ENCODE peak calls at places on chromosomes 16 and 17, in six cellular contexts. One of them, this sample, is unnamed.

GRCh38 chr17:42061641-42062487 is 11.5 kb upstream of the C17orf113 start:
- DNase-seq in fibroblast of pulmonary artery: no peak
- DNase-seq in nephron progenitor cell: no peak
- DNase-seq in colonic mucosa: no peak
- DNase-seq in osteoblast: peak
- DNase-seq in AG09319: no peak
- DNase-seq in this sample: no peak

GRCh38 chr17:50758989-50759544 is 8.3 kb downstream of the ANKRD40CL start:
- DNase-seq in nephron progenitor cell: no peak
- DNase-seq in osteoblast: no peak
- DNase-seq in colonic mucosa: no peak
- DNase-seq in AG09319: no peak
- DNase-seq in fibroblast of pulmonary artery: no peak
- DNase-seq in this sample: no peak

GRCh38 chr16:46751381-46751780 is 3.2 kb upstream of the MYLK3 start:
- DNase-seq in fibroblast of pulmonary artery: no peak
- DNase-seq in AG09319: no peak
- DNase-seq in nephron progenitor cell: no peak
- DNase-seq in osteoblast: peak
- DNase-seq in colonic mucosa: no peak
- DNase-seq in this sample: no peak

GRCh38 chr17:35294756-35295155 is 51.9 kb downstream of the SLFN5 start:
- DNase-seq in colonic mucosa: no peak
- DNase-seq in AG09319: no peak
- DNase-seq in osteoblast: no peak
- DNase-seq in nephron progenitor cell: no peak
- DNase-seq in fibroblast of pulmonary artery: no peak
- DNase-seq in this sample: no peak

GRCh38 chr17:41527076-41528023 is 758 bp downstream of the KRT19 start:
- DNase-seq in osteoblast: peak
- DNase-seq in fibroblast of pulmonary artery: no peak
- DNase-seq in colonic mucosa: peak
- DNase-seq in nephron progenitor cell: peak
- DNase-seq in AG09319: no peak
- DNase-seq in this sample: no peak

GRCh38 chr17:28738680-28739384 is 5.0 kb upstream of the TRAF4 start:
- DNase-seq in nephron progenitor cell: no peak
- DNase-seq in fibroblast of pulmonary artery: no peak
- DNase-seq in colonic mucosa: no peak
- DNase-seq in osteoblast: peak
- DNase-seq in AG09319: no peak
- DNase-seq in this sample: no peak

GRCh38 chr17:67386965-67387551 is 10.0 kb downstream of the PITPNC1 start:
- DNase-seq in colonic mucosa: peak
- DNase-seq in fibroblast of pulmonary artery: peak
- DNase-seq in AG09319: no peak
- DNase-seq in osteoblast: no peak
- DNase-seq in nephron progenitor cell: peak
- DNase-seq in this sample: peak

GRCh38 chr17:72392056-72393010 is 271.5 kb downstream of the SOX9 start:
- DNase-seq in osteoblast: peak
- DNase-seq in nephron progenitor cell: peak
- DNase-seq in AG09319: peak
- DNase-seq in fibroblast of pulmonary artery: peak
- DNase-seq in colonic mucosa: no peak
- DNase-seq in this sample: no peak

GRCh38 chr16:4515611-4516233 is 22.9 kb downstream of the CDIP1 start:
- DNase-seq in osteoblast: peak
- DNase-seq in AG09319: no peak
- DNase-seq in fibroblast of pulmonary artery: peak
- DNase-seq in colonic mucosa: no peak
- DNase-seq in nephron progenitor cell: no peak
- DNase-seq in this sample: no peak

GRCh38 chr17:80504671-80505413 is 28.4 kb upstream of the NPTX1 start:
- DNase-seq in AG09319: no peak
- DNase-seq in fibroblast of pulmonary artery: peak
- DNase-seq in osteoblast: peak
- DNase-seq in nephron progenitor cell: no peak
- DNase-seq in colonic mucosa: no peak
- DNase-seq in this sample: no peak

GRCh38 chr16:71867934-71868333 is 16.0 kb downstream of the ZNF821 start:
- DNase-seq in colonic mucosa: no peak
- DNase-seq in AG09319: no peak
- DNase-seq in osteoblast: no peak
- DNase-seq in fibroblast of pulmonary artery: no peak
- DNase-seq in nephron progenitor cell: no peak
- DNase-seq in this sample: no peak

DNA sequence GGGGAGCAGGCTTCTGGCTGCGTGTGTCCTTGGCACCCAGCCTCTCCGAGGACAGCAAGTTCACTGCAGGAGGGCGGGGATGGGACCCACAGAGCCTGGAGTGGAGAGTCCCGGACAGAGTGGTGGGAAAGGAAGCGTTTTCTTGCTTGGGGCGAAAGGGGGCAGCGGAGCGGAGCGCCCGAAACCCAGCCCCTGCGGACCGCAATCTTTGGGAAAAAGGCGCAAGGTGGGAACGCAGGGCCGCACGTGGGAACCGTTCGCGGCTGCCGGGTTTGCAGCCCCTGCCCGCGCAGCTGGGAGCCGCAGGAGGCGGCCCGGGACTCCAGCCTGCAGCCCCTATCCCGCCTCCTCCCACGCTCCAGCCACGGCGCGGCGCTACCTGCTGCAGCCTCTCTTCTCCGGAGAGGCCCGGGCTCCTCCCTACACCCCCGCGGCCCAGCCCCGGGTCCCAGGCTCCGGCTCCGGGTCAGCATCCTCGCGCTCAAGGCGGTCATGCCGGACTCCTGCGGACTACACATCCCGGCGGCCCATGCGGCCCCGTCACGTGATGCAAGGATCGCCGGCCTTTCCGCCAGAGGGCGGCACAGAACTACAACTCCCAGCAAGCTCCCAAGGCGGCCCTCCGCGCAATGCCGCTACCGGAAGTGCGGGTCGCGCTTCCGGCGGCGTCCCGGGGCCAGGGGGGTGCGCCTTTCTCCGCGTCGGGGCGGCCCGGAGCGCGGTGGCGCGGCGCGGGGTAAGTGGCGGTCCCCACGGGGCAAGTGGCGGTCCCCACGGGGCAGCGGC is at the start of the genes NTHL1 and TSC2:
- DNase-seq in osteoblast: peak
- DNase-seq in colonic mucosa: peak
- DNase-seq in AG09319: peak
- DNase-seq in fibroblast of pulmonary artery: peak
- DNase-seq in nephron progenitor cell: peak
- DNase-seq in this sample: peak
- TF ChIP-seq CTCF in osteoblast: no peak
- TF ChIP-seq CTCF in colonic mucosa: peak
- TF ChIP-seq CTCF in AG09319: peak
- TF ChIP-seq CTCF in fibroblast of pulmonary artery: peak
- TF ChIP-seq CTCF in nephron progenitor cell: no peak
- TF ChIP-seq CTCF in this sample: peak

GRCh38 chr17:44263360-44263902 is 4.5 kb downstream of the SLC4A1 start:
- DNase-seq in fibroblast of pulmonary artery: no peak
- DNase-seq in nephron progenitor cell: no peak
- DNase-seq in osteoblast: no peak
- DNase-seq in AG09319: no peak
- DNase-seq in colonic mucosa: no peak
- DNase-seq in this sample: no peak

GRCh38 chr17:44267165-44267455 is 825 bp downstream of the SLC4A1 start:
- DNase-seq in colonic mucosa: no peak
- DNase-seq in fibroblast of pulmonary artery: no peak
- DNase-seq in nephron progenitor cell: no peak
- DNase-seq in AG09319: no peak
- DNase-seq in osteoblast: no peak
- DNase-seq in this sample: no peak

GRCh38 chr17:44267818-44268490 is at the start of gene SLC4A1:
- DNase-seq in osteoblast: peak
- DNase-seq in AG09319: no peak
- DNase-seq in colonic mucosa: no peak
- DNase-seq in fibroblast of pulmonary artery: no peak
- DNase-seq in nephron progenitor cell: no peak
- DNase-seq in this sample: no peak

GRCh38 chr17:44269118-44269794 is 1.3 kb upstream of the SLC4A1 start:
- DNase-seq in AG09319: no peak
- DNase-seq in nephron progenitor cell: no peak
- DNase-seq in colonic mucosa: no peak
- DNase-seq in fibroblast of pulmonary artery: no peak
- DNase-seq in osteoblast: peak
- DNase-seq in this sample: no peak

DNA sequence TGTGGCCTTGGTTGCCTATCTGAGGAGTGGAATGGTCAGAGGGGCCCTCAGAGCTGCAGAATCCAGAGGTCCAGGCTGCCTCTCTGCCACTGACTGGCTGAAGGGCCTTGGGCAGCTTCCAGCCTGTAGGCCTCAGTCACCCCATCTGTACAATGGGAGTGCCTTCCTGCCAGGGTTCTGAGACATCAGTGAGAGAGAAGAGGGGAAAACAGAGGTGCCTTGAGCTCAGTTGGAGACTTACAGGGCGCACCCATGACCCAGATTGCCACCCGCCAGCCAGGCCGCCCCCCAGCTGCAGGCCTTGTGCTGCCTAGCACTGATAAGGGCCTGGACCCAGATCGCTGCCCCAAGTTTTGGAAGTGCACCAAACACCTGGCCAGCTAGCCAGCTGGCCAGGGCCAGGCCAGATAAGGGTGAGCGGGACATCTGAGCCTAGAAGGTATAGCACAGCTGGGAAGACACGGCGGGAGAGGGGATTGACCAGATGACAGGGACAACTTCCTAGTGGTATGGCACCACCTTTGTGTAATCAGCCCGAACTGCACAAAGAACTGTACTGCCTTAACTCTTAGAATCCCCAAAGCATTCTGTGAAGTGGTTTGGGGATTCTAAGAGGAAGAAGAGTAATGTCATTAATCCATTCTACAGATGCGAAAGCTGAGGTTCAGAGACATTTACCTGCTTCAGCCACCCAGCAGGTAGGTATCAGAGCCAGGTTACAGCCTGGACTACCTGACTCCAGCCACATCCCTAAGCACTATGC is 1.4 kb downstream of the SLC4A1 start:
- DNase-seq in osteoblast: peak
- DNase-seq in nephron progenitor cell: no peak
- DNase-seq in colonic mucosa: no peak
- DNase-seq in AG09319: no peak
- DNase-seq in fibroblast of pulmonary artery: peak
- DNase-seq in this sample: no peak
- TF ChIP-seq CTCF in osteoblast: no peak
- TF ChIP-seq CTCF in nephron progenitor cell: no peak
- TF ChIP-seq CTCF in colonic mucosa: no peak
- TF ChIP-seq CTCF in AG09319: no peak
- TF ChIP-seq CTCF in fibroblast of pulmonary artery: no peak
- TF ChIP-seq CTCF in this sample: no peak

GRCh38 chr17:56640116-56640515 is 46.6 kb downstream of the NOG start:
- DNase-seq in fibroblast of pulmonary artery: no peak
- DNase-seq in colonic mucosa: no peak
- DNase-seq in AG09319: no peak
- DNase-seq in osteoblast: no peak
- DNase-seq in nephron progenitor cell: no peak
- DNase-seq in this sample: no peak

GRCh38 chr17:56638536-56639177 is 45.2 kb downstream of the NOG start:
- DNase-seq in fibroblast of pulmonary artery: no peak
- DNase-seq in nephron progenitor cell: no peak
- DNase-seq in AG09319: no peak
- DNase-seq in colonic mucosa: no peak
- DNase-seq in osteoblast: no peak
- DNase-seq in this sample: no peak

GRCh38 chr17:56642424-56642823 is 48.9 kb downstream of the NOG start:
- DNase-seq in fibroblast of pulmonary artery: no peak
- DNase-seq in AG09319: no peak
- DNase-seq in nephron progenitor cell: no peak
- DNase-seq in colonic mucosa: no peak
- DNase-seq in osteoblast: no peak
- DNase-seq in this sample: no peak

GRCh38 chr17:56639517-56639916 is 46.0 kb downstream of the NOG start:
- DNase-seq in nephron progenitor cell: no peak
- DNase-seq in AG09319: no peak
- DNase-seq in colonic mucosa: no peak
- DNase-seq in osteoblast: no peak
- DNase-seq in fibroblast of pulmonary artery: no peak
- DNase-seq in this sample: no peak

GRCh38 chr17:56641894-56642293 is 48.4 kb downstream of the NOG start:
- DNase-seq in colonic mucosa: no peak
- DNase-seq in osteoblast: no peak
- DNase-seq in nephron progenitor cell: no peak
- DNase-seq in fibroblast of pulmonary artery: no peak
- DNase-seq in AG09319: no peak
- DNase-seq in this sample: no peak
- TF ChIP-seq CTCF in colonic mucosa: no peak
- TF ChIP-seq CTCF in osteoblast: no peak
- TF ChIP-seq CTCF in nephron progenitor cell: no peak
- TF ChIP-seq CTCF in fibroblast of pulmonary artery: no peak
- TF ChIP-seq CTCF in AG09319: no peak
- TF ChIP-seq CTCF in this sample: no peak

DNA sequence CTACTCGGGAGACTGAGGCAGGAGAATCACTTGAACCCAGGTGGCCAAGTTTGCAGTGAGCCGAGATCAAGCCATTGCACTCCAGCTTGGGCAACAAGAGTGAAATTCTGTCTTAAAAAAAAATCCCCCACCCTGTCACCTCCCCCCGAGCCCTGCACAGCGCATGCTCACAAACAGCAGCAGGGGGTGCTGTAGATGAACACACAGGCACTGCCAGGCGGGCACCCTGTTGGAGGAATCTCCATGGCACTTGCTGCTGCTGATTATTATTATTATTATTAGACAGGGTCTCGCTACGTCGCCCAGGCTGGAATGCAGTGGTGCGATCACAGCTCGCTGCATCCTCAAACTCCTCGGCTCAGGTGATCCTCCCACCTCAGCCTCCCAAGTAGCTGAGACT is 24.6 kb downstream of the FZD2 start:
- DNase-seq in AG09319: no peak
- DNase-seq in colonic mucosa: no peak
- DNase-seq in nephron progenitor cell: no peak
- DNase-seq in osteoblast: peak
- DNase-seq in fibroblast of pulmonary artery: no peak
- DNase-seq in this sample: no peak
- TF ChIP-seq CTCF in AG09319: peak
- TF ChIP-seq CTCF in colonic mucosa: no peak
- TF ChIP-seq CTCF in nephron progenitor cell: no peak
- TF ChIP-seq CTCF in osteoblast: peak
- TF ChIP-seq CTCF in fibroblast of pulmonary artery: peak
- TF ChIP-seq CTCF in this sample: no peak

GRCh38 chr17:59779521-59779920 is 72.1 kb downstream of the VMP1 start:
- DNase-seq in colonic mucosa: no peak
- DNase-seq in AG09319: no peak
- DNase-seq in osteoblast: no peak
- DNase-seq in fibroblast of pulmonary artery: no peak
- DNase-seq in nephron progenitor cell: no peak
- DNase-seq in this sample: no peak
- TF ChIP-seq CTCF in colonic mucosa: no peak
- TF ChIP-seq CTCF in AG09319: no peak
- TF ChIP-seq CTCF in osteoblast: no peak
- TF ChIP-seq CTCF in fibroblast of pulmonary artery: no peak
- TF ChIP-seq CTCF in nephron progenitor cell: no peak
- TF ChIP-seq CTCF in this sample: no peak